ENCODE peak calls at places on chromosome 1, in seven cellular contexts. G, V, U, L, T, S and Q are unnamed samples.

GRCh38 chr1:20359451-20360330 is 69.0 kb downstream of the VWA5B1 start:
- DNase-seq in T (no peak), L (no peak), G (no peak), V (no peak), U (no peak), S (no peak), Q (no peak)

GRCh38 chr1:3504151-3504822 is 49.8 kb downstream of the ARHGEF16 start:
- DNase-seq in U (no peak), L (peak), S (no peak), T (peak), V (no peak), G (peak), Q (peak)

GRCh38 chr1:187689137-187689536 is 860.4 kb downstream of the PLA2G4A start:
- DNase-seq in L (peak), V (no peak), U (no peak), T (no peak), S (no peak), G (no peak), Q (no peak)

GRCh38 chr1:65691152-65691900 is 101.4 kb upstream of the PDE4B start:
- DNase-seq in S (no peak), T (peak), L (no peak), U (no peak), G (no peak), V (no peak), Q (no peak)

GRCh38 chr1:179046808-179047636 is 21.3 kb downstream of the FAM20B start:
- DNase-seq in G (no peak), V (no peak), U (no peak), T (no peak), L (peak), S (no peak), Q (no peak)

GRCh38 chr1:59985901-59986735 is 59.5 kb upstream of the CYP2J2 start:
- DNase-seq in V (no peak), L (no peak), T (peak), G (peak), S (no peak), U (no peak), Q (peak)

GRCh38 chr1:17736625-17737024 is 18.5 kb upstream of the ACTL8 start:
- DNase-seq in G (no peak), L (no peak), U (no peak), S (no peak), V (no peak), T (no peak), Q (no peak)

GRCh38 chr1:121408354-121408753 is 223.6 kb downstream of the SRGAP2C start:
- DNase-seq in T (no peak), L (no peak), G (no peak), V (no peak), U (no peak), S (no peak), Q (no peak)

GRCh38 chr1:205442051-205442721 is 13.7 kb downstream of the BLACAT1 start:
- DNase-seq in V (no peak), L (no peak), S (no peak), U (no peak), G (no peak), T (no peak), Q (no peak)

GRCh38 chr1:66464356-66464755 is 69.6 kb upstream of the SGIP1 start:
- DNase-seq in G (no peak), V (no peak), L (no peak), S (no peak), T (no peak), U (no peak), Q (no peak)